ENCODE peak calls at places on chromosomes 7 and 10, in eight cellular contexts. M is HuH-7; U is OCI-LY7; B is A172; E is H1; D is GM18507; Y is central memory CD4-positive, alpha-beta T cell; X is stimulated activated CD8-positive, alpha-beta memory T cell treated with anti-CD3 and anti-CD28 coated beads, Interleukin-12 subunit alpha, Interleukin-12 subunit beta, amount 100 ng/mL, for 1 hour. I is an unnamed sample.

GRCh38 chr7:12674861-12675260 is 12.6 kb upstream of the ARL4A start:
- DNase-seq in M (peak), U (peak), B (peak), E (no peak), D (no peak), Y (peak), X (peak), I (no peak)

GRCh38 chr10:121698336-121698735 is 100.1 kb upstream of the FGFR2 start:
- DNase-seq in M (no peak), U (no peak), B (no peak), E (no peak), D (no peak), Y (no peak), X (no peak), I (no peak)

GRCh38 chr10:10613654-10614244 is 403.9 kb upstream of the CELF2 start:
- DNase-seq in M (no peak), U (no peak), B (no peak), E (no peak), D (no peak), Y (no peak), X (no peak), I (no peak)

GRCh38 chr10:132455986-132456847 is 59.2 kb downstream of the PWWP2B start:
- DNase-seq in M (no peak), U (no peak), B (no peak), E (no peak), D (no peak), Y (no peak), X (no peak), I (no peak)

GRCh38 chr7:141012044-141012685 is 2.6 kb downstream of the MRPS33 start:
- DNase-seq in M (peak), U (peak), B (peak), E (no peak), D (no peak), Y (peak), X (peak), I (peak)

GRCh38 chr10:27285093-27285492 is 44.5 kb upstream of the ACBD5 start:
- DNase-seq in M (peak), U (peak), B (peak), E (no peak), D (no peak), Y (peak), X (no peak), I (no peak)

GRCh38 chr7:84510501-84510900 is 315.9 kb upstream of the SEMA3A start:
- DNase-seq in M (no peak), U (no peak), B (peak), E (no peak), D (no peak), Y (no peak), X (no peak), I (no peak)

GRCh38 chr7:140867467-140868314 is 57.0 kb downstream of the BRAF start:
- DNase-seq in M (no peak), U (peak), B (no peak), E (no peak), D (no peak), Y (no peak), X (no peak), I (no peak)

GRCh38 chr7:47439181-47439667 is 142.7 kb downstream of the TNS3 start:
- DNase-seq in M (no peak), U (no peak), B (no peak), E (no peak), D (no peak), Y (no peak), X (no peak), I (no peak)

GRCh38 chr7:132112111-132112510 is 464.2 kb downstream of the PLXNA4 start:
- DNase-seq in M (no peak), U (no peak), B (no peak), E (no peak), D (no peak), Y (no peak), X (no peak), I (no peak)

GRCh38 chr7:107966701-107967100 is 36.3 kb downstream of the LAMB1 start:
- DNase-seq in M (no peak), U (no peak), B (peak), E (peak), D (no peak), Y (no peak), X (no peak), I (no peak)

GRCh38 chr10:62794306-62794705 is 10.2 kb upstream of the ADO start:
- DNase-seq in M (no peak), U (no peak), B (no peak), E (no peak), D (no peak), Y (no peak), X (no peak), I (no peak)

GRCh38 chr7:69756235-69756634 is 158.0 kb downstream of the AUTS2 start:
- DNase-seq in M (no peak), U (no peak), B (no peak), E (no peak), D (no peak), Y (no peak), X (no peak), I (no peak)

GRCh38 chr10:14413583-14413982 is 82.9 kb upstream of the FRMD4A start:
- DNase-seq in M (no peak), U (no peak), B (no peak), E (no peak), D (no peak), Y (no peak), X (no peak), I (no peak)

GRCh38 chr10:72353028-72353962 is 1.4 kb downstream of the DNAJB12 start:
- DNase-seq in M (peak), U (no peak), B (no peak), E (no peak), D (no peak), Y (no peak), X (no peak), I (no peak)

I was measured in stimulated activated CD4-positive, alpha-beta T cell treated with anti-CD3 and anti-CD28 coated beads, TNF-alpha, amount 100 ng/mL, for 1 hour.